ENCODE peak calls at places on chromosome 19, in five cellular contexts. C is NCI-H1105, J is HuH-7.5, T is neural crest cell, K is amniotic stem cell. R is an unnamed sample.
A peak's percentile ranks its signal among the peaks of the same experiment; 100 is the strongest.

GRCh38 chr19:49409441-49410029 is 13.7 kb downstream of the PTH2 start:
- DNase-seq in K (no peak), J (no peak), T (no peak), C (no peak), R (no peak)

GRCh38 chr19:11140896-11141295 is 14.7 kb downstream of the SPC24 start:
- DNase-seq in T (no peak), J (no peak), C (no peak), K (no peak), R (no peak)

GRCh38 chr19:33702606-33703437 is 81.1 kb downstream of the CHST8 start:
- DNase-seq in T (no peak), K (no peak), J (no peak), C (no peak), R (no peak)

GRCh38 chr19:55600336-55601028 is 394 bp downstream of the ZNF524 start:
- DNase-seq in J (no peak), K (no peak), T (no peak), C (peak; percentile 98), R (peak; percentile 85)

GRCh38 chr19:45769821-45770191 is 754 bp upstream of the SIX5 start:
- DNase-seq in K (no peak), C (peak; percentile 38), J (no peak), T (no peak), R (no peak)

GRCh38 chr19:58544591-58545285 is 874 bp downstream of the TRIM28 start:
- DNase-seq in K (no peak), T (peak; percentile 71), C (no peak), J (peak; percentile 78), R (peak; percentile 79)

GRCh38 chr19:47719047-47719885 is 6.0 kb downstream of the EHD2 start:
- DNase-seq in J (no peak), C (no peak), K (peak; percentile 95), T (no peak), R (no peak)

GRCh38 chr19:14118165-14119051 is 846 bp upstream of the PRKACA start:
- DNase-seq in T (no peak), J (no peak), C (peak; percentile 47), K (no peak), R (no peak)

GRCh38 chr19:1690570-1691307 is 38.3 kb upstream of the TCF3 start:
- DNase-seq in K (no peak), J (no peak), T (peak; percentile 60), C (peak; percentile 24), R (no peak)

GRCh38 chr19:36420961-36421748 is 2.7 kb upstream of the ZFP82 start:
- DNase-seq in K (no peak), C (no peak), T (no peak), J (no peak), R (peak; percentile 41)

GRCh38 chr19:58059003-58059671 is at the start of gene ZNF135:
- DNase-seq in T (peak; percentile 70), C (peak; percentile 18), J (no peak), K (no peak), R (peak; percentile 42)

GRCh38 chr19:18225702-18226468 is at the start of gene PDE4C:
- DNase-seq in K (no peak), J (peak; percentile 56), T (no peak), C (no peak), R (peak; percentile 16)

GRCh38 chr19:33407716-33408115 is 34.2 kb downstream of the CEBPG start:
- DNase-seq in J (no peak), C (no peak), K (no peak), T (no peak), R (no peak)

GRCh38 chr19:50427997-50428425 is 4.7 kb upstream of the MYBPC2 start:
- DNase-seq in J (no peak), C (no peak), K (no peak), T (no peak), R (no peak)

GRCh38 chr19:48398329-48399235 is 5.1 kb downstream of the GRIN2D start:
- DNase-seq in T (peak; percentile 70), C (peak; percentile 86), J (peak; percentile 95), K (no peak), R (peak; percentile 92)

GRCh38 chr19:12156254-12157058 is at the start of gene ZNF625:
- DNase-seq in T (peak; percentile 89), C (peak; percentile 95), K (peak; percentile 82), J (peak; percentile 91), R (peak; percentile 86)

GRCh38 chr19:55502197-55502952 is 14.1 kb downstream of the SSC5D start:
- DNase-seq in J (no peak), C (no peak), T (no peak), K (no peak), R (no peak)

GRCh38 chr19:18774782-18775444 is 16.2 kb downstream of the COMP start:
- DNase-seq in T (no peak), J (no peak), C (no peak), K (no peak), R (no peak)

GRCh38 chr19:51148571-51148970 is 6.5 kb downstream of the SIGLEC7 start:
- DNase-seq in C (no peak), T (no peak), K (no peak), J (no peak), R (no peak)

GRCh38 chr19:51166846-51167490 is 24.9 kb downstream of the SIGLEC7 start:
- DNase-seq in K (no peak), J (no peak), C (no peak), T (no peak), R (no peak)

GRCh38 chr19:389246-389934 is 19.6 kb downstream of the C2CD4C start:
- DNase-seq in K (no peak), J (no peak), C (no peak), T (no peak), R (no peak)

GRCh38 chr19:33546656-33547055 is 25.1 kb upstream of the PEPD start:
- DNase-seq in C (no peak), T (no peak), K (no peak), J (no peak), R (no peak)

GRCh38 chr19:55479451-55480230 is 3.2 kb downstream of the ZNF628 start:
- DNase-seq in K (no peak), C (no peak), J (no peak), T (no peak), R (no peak)

GRCh38 chr19:3852614-3853254 is 16.1 kb downstream of the ZFR2 start:
- DNase-seq in J (peak; percentile 67), K (peak; percentile 26), T (no peak), C (no peak), R (no peak)

GRCh38 chr19:34808566-34808965 is 35.6 kb upstream of the ZNF599 start:
- DNase-seq in K (peak; percentile 4), J (no peak), C (no peak), T (no peak), R (no peak)

GRCh38 chr19:33819496-33819874 is 22.8 kb downstream of the KCTD15 start:
- DNase-seq in T (peak; percentile 35), K (no peak), C (no peak), J (no peak), R (no peak)

GRCh38 chr19:36222503-36222902 is 7.6 kb downstream of the ZNF146 start:
- DNase-seq in J (no peak), C (no peak), T (no peak), K (no peak), R (no peak)

GRCh38 chr19:15337202-15337601 is 4.9 kb upstream of the BRD4 start:
- DNase-seq in T (no peak), K (no peak), C (no peak), J (no peak), R (no peak)

GRCh38 chr19:41696402-41697197 is 8.5 kb upstream of the CEACAM7 start:
- DNase-seq in K (no peak), J (no peak), C (no peak), T (no peak), R (peak; percentile 66)

GRCh38 chr19:543912-544608 is at the start of gene GZMM:
- DNase-seq in C (no peak), K (no peak), T (no peak), J (no peak), R (no peak)

GRCh38 chr19:40954573-40954972 is 36.5 kb upstream of the CYP2B6 start:
- DNase-seq in T (no peak), C (no peak), K (no peak), J (no peak), R (no peak)

GRCh38 chr19:44072543-44073401 is 813 bp downstream of the ZNF284 start:
- DNase-seq in C (no peak), T (no peak), J (peak; percentile 27), K (no peak), R (no peak)

R was measured in endothelial cell.